ENCODE peak calls at places on chromosomes 2 and 18, in nine cellular contexts. F is ovary, S is GM06990, Z is BE2C, A is left lung, I is GM12865, M is tibial nerve, N is MCF 10A, O is AG10803. B is an unnamed sample.

GRCh38 chr2:105373344-105373781 is 25.5 kb downstream of the FHL2 start:
- DNase-seq in F (peak), S (no peak), Z (no peak), A (no peak), I (no peak), M (peak), N (no peak), O (peak), B (no peak)

GRCh38 chr2:39693275-39693674 is 27.6 kb downstream of the TMEM178A start:
- DNase-seq in F (no peak), S (no peak), Z (no peak), A (no peak), I (no peak), M (no peak), N (no peak), O (no peak), B (no peak)

GRCh38 chr2:148338544-148338943 is 306.0 kb upstream of the EPC2 start:
- DNase-seq in F (no peak), S (no peak), Z (no peak), A (no peak), I (no peak), M (no peak), N (peak), O (peak), B (no peak)

GRCh38 chr2:69013837-69014796 is 1.1 kb downstream of the ANTXR1 start:
- DNase-seq in F (peak), S (no peak), Z (no peak), A (no peak), I (no peak), M (no peak), N (peak), O (peak), B (no peak)

GRCh38 chr2:219183151-219183757 is 5.2 kb downstream of the RETREG2 start:
- DNase-seq in F (no peak), S (no peak), Z (no peak), A (no peak), I (no peak), M (no peak), N (no peak), O (no peak), B (no peak)

GRCh38 chr2:96241227-96241626 is 24.6 kb downstream of the TMEM127 start:
- DNase-seq in F (no peak), S (no peak), Z (no peak), A (no peak), I (peak), M (no peak), N (no peak), O (no peak), B (no peak)

GRCh38 chr2:201796478-201796865 is 9.9 kb upstream of the CDK15 start:
- DNase-seq in F (no peak), S (no peak), Z (no peak), A (no peak), I (no peak), M (no peak), N (no peak), O (no peak), B (no peak)

GRCh38 chr2:207796585-207797350 is 27.1 kb upstream of the FZD5 start:
- DNase-seq in F (no peak), S (no peak), Z (no peak), A (no peak), I (no peak), M (no peak), N (peak), O (peak), B (no peak)

GRCh38 chr2:120675460-120676130 is 60.1 kb upstream of the GLI2 start:
- DNase-seq in F (peak), S (no peak), Z (peak), A (peak), I (peak), M (peak), N (peak), O (peak), B (no peak)

GRCh38 chr18:34153711-34154110 is 71.0 kb downstream of the NOL4 start:
- DNase-seq in F (no peak), S (peak), Z (no peak), A (no peak), I (peak), M (no peak), N (peak), O (peak), B (no peak)

GRCh38 chr2:25606892-25607291 is 66.5 kb downstream of the DTNB start:
- DNase-seq in F (no peak), S (no peak), Z (peak), A (no peak), I (peak), M (no peak), N (peak), O (peak), B (no peak)

GRCh38 chr2:240339411-240340360 is 95.8 kb upstream of the GPC1 start:
- DNase-seq in F (no peak), S (no peak), Z (no peak), A (peak), I (no peak), M (no peak), N (no peak), O (no peak), B (no peak)

GRCh38 chr2:88637464-88637863 is 10.2 kb upstream of the EIF2AK3 start:
- DNase-seq in F (no peak), S (no peak), Z (no peak), A (no peak), I (no peak), M (no peak), N (no peak), O (no peak), B (no peak)

GRCh38 chr2:232476045-232476444 is 11.6 kb downstream of the ECEL1 start:
- DNase-seq in F (no peak), S (no peak), Z (no peak), A (no peak), I (no peak), M (no peak), N (no peak), O (no peak), B (no peak)

GRCh38 chr18:23341383-23341782 is 111.7 kb upstream of the RIOK3 start:
- DNase-seq in F (no peak), S (no peak), Z (no peak), A (no peak), I (no peak), M (no peak), N (peak), O (peak), B (no peak)

GRCh38 chr18:3966985-3967856 is 487.9 kb downstream of the DLGAP1 start:
- DNase-seq in F (no peak), S (no peak), Z (no peak), A (no peak), I (no peak), M (no peak), N (no peak), O (peak), B (no peak)
- TF ChIP-seq CTCF in F (no peak), S (no peak), Z (no peak), A (no peak), I (no peak), M (no peak), N (no peak), O (no peak), B (no peak)

GRCh38 chr2:173720310-173720709 is 244.9 kb downstream of the SP3 start:
- DNase-seq in F (no peak), S (no peak), Z (no peak), A (no peak), I (no peak), M (no peak), N (peak), O (peak), B (no peak)
- TF ChIP-seq CTCF in F (no peak), S (no peak), Z (no peak), A (no peak), I (no peak), M (no peak), N (no peak), O (peak), B (no peak)

DNA sequence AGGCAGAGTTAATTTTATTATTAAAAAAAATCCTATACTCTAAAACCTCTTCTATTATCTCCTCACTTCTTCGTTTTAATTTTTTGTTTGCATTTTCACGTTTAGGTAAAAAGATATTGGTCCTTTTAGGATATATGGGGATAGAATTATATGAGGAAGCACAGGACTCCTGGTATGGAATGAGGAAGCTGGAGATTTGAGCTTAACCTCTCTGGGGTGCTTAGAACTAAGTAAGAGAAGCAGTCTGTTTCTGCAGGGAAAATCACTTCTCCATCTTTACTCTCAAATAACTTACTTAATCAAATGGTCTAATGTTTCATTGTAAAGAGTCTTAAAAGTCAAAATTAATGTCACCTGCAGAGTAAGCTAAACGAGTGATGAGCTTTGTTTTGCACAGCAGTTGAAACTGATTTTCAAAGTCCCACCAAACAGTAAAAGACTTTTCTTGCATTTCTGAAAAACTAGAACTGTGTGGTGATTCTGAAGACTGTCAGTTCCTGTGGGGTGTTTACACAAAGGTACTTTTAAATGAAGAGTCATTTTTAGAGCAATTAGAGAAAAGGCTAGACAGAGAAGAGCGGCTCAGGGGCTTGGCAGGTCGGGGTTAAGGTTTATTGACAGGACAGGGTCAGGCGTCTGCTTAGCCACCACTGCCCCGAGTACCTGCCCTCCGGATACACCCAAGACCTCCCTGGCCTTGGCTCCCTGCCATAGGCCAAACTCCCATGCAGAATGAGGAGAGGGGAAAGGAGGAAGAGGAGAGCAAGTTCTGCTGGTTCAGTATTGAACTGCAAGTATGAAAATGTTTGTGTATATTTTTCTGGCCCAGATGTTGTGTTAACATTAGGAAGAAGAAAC is 21.6 kb downstream of the METAP1D start:
- DNase-seq in F (peak), S (no peak), Z (no peak), A (no peak), I (no peak), M (no peak), N (no peak), O (no peak), B (no peak)
- TF ChIP-seq CTCF in F (no peak), S (no peak), Z (no peak), A (no peak), I (no peak), M (no peak), N (no peak), O (no peak), B (no peak)

GRCh38 chr18:36107477-36107876 is 21.7 kb downstream of the SLC39A6 start:
- DNase-seq in F (no peak), S (no peak), Z (no peak), A (no peak), I (no peak), M (no peak), N (no peak), O (no peak), B (no peak)
- TF ChIP-seq CTCF in F (no peak), S (no peak), Z (no peak), A (no peak), I (no peak), M (no peak), N (no peak), O (no peak), B (no peak)

DNA sequence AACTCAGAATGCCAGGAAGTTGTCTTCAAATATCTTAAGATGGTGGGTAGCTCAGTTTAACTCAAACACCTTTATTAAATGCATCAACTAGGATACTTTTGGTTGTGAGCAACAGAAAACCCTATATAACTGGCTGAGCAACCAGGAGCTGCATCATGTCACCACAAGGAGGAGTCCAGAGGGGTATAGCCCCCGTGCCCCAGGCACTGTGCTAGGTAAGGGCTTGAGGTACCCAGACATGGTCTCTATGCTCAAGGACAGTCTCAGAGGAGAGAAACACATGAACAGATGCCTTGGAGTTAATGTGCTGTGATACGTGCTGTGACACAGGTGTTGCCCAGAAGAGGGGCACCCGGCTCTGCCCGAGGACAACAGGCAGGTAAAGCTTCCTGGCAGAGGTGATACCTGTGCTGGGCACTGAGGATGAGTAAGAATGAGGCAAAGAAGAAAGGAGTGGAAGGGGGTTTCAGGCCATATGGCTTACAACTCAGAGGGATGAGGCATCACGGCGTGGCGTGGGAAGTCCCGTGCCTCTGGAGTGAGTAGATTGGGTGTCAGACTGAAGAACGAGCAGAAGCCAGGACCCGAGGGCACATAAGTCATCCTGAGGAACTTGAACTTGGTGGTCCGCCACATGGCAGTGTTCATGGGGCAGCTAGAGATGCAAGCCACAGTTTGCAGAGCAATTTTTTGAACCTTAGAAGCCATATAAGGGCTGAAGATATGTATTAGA is 32.0 kb upstream of the CAB39 start:
- DNase-seq in F (no peak), S (no peak), Z (no peak), A (no peak), I (no peak), M (no peak), N (peak), O (no peak), B (no peak)
- TF ChIP-seq CTCF in F (no peak), S (peak), Z (no peak), A (no peak), I (peak), M (no peak), N (peak), O (no peak), B (no peak)

GRCh38 chr2:1789610-1790009 is 45.3 kb upstream of the PXDN start:
- DNase-seq in F (no peak), S (no peak), Z (no peak), A (no peak), I (no peak), M (no peak), N (no peak), O (no peak), B (no peak)
- TF ChIP-seq CTCF in F (no peak), S (no peak), Z (peak), A (no peak), I (no peak), M (no peak), N (peak), O (no peak), B (peak)

GRCh38 chr2:216109962-216110614 is 940 bp downstream of the XRCC5 start:
- DNase-seq in F (no peak), S (peak), Z (no peak), A (no peak), I (peak), M (no peak), N (peak), O (peak), B (no peak)
- TF ChIP-seq CTCF in F (no peak), S (peak), Z (peak), A (peak), I (peak), M (peak), N (peak), O (peak), B (peak)

GRCh38 chr2:65706376-65706775 is 274.0 kb upstream of the SPRED2 start:
- DNase-seq in F (no peak), S (no peak), Z (no peak), A (no peak), I (no peak), M (no peak), N (no peak), O (no peak), B (no peak)

GRCh38 chr2:65710356-65710755 is 278.0 kb upstream of the SPRED2 start:
- DNase-seq in F (no peak), S (no peak), Z (no peak), A (no peak), I (no peak), M (no peak), N (no peak), O (no peak), B (no peak)

GRCh38 chr2:65711863-65712262 is 279.5 kb upstream of the SPRED2 start:
- DNase-seq in F (no peak), S (no peak), Z (no peak), A (no peak), I (no peak), M (no peak), N (no peak), O (no peak), B (no peak)

GRCh38 chr2:65708129-65708528 is 275.7 kb upstream of the SPRED2 start:
- DNase-seq in F (no peak), S (no peak), Z (no peak), A (no peak), I (no peak), M (no peak), N (no peak), O (peak), B (no peak)

GRCh38 chr2:65710779-65711295 is 278.4 kb upstream of the SPRED2 start:
- DNase-seq in F (no peak), S (no peak), Z (no peak), A (no peak), I (peak), M (no peak), N (peak), O (peak), B (no peak)
- TF ChIP-seq CTCF in F (no peak), S (peak), Z (no peak), A (no peak), I (peak), M (no peak), N (no peak), O (peak), B (no peak)

DNA sequence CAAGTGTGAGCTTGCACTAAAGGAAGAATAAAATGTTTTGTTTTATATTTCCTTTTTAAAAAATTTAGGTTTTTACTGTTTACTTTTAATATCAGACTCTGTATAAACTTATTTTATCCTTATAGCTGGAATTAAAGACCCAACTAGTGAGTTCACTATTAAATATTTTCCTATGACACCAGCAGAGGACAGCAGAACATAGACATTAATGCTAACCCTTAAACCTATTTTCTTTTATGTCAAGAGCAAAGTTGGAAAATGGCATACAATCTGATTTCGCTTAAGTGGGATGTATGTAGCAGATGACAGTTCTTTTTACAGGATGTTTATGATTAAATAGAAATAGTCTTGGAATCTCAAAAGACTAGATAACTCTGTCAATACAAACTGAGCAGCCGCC is 188.2 kb upstream of the XIRP2 start:
- DNase-seq in F (no peak), S (no peak), Z (no peak), A (no peak), I (no peak), M (no peak), N (peak), O (no peak), B (no peak)
- TF ChIP-seq CTCF in F (no peak), S (peak), Z (peak), A (no peak), I (peak), M (no peak), N (no peak), O (no peak), B (no peak)

B was measured in CD14-positive monocyte.